ENCODE peak calls at places on chromosome 19, in four cellular contexts. One of them, this sample, is unnamed.

GRCh38 chr19:18046066-18046718 is 38.2 kb downstream of the ARRDC2 start:
- DNase-seq in stimulated activated CD4-positive, alpha-beta T cell treated with anti-CD3 and anti-CD28 coated beads, Interleukin-12 subunit alpha, Interleukin-12 subunit beta, amount 100 ng/mL, for 4 hours: no peak
- DNase-seq in CD8-positive, alpha-beta T cell: no peak
- DNase-seq in left cardiac atrium: peak; percentile 36
- DNase-seq in this sample: no peak

GRCh38 chr19:9823816-9824215 is 3.9 kb upstream of the UBL5 start:
- DNase-seq in stimulated activated CD4-positive, alpha-beta T cell treated with anti-CD3 and anti-CD28 coated beads, Interleukin-12 subunit alpha, Interleukin-12 subunit beta, amount 100 ng/mL, for 4 hours: no peak
- DNase-seq in CD8-positive, alpha-beta T cell: no peak
- DNase-seq in left cardiac atrium: no peak
- DNase-seq in this sample: no peak

GRCh38 chr19:7926727-7927604 is 1.0 kb upstream of the CTXN1 start:
- DNase-seq in stimulated activated CD4-positive, alpha-beta T cell treated with anti-CD3 and anti-CD28 coated beads, Interleukin-12 subunit alpha, Interleukin-12 subunit beta, amount 100 ng/mL, for 4 hours: no peak
- DNase-seq in CD8-positive, alpha-beta T cell: no peak
- DNase-seq in left cardiac atrium: peak; percentile 39
- DNase-seq in this sample: no peak

GRCh38 chr19:16373079-16373478 is 48.5 kb downstream of the KLF2 start:
- DNase-seq in stimulated activated CD4-positive, alpha-beta T cell treated with anti-CD3 and anti-CD28 coated beads, Interleukin-12 subunit alpha, Interleukin-12 subunit beta, amount 100 ng/mL, for 4 hours: no peak
- DNase-seq in CD8-positive, alpha-beta T cell: no peak
- DNase-seq in left cardiac atrium: no peak
- DNase-seq in this sample: no peak

GRCh38 chr19:10828981-10829821 is 6.8 kb downstream of the TMED1 start:
- DNase-seq in stimulated activated CD4-positive, alpha-beta T cell treated with anti-CD3 and anti-CD28 coated beads, Interleukin-12 subunit alpha, Interleukin-12 subunit beta, amount 100 ng/mL, for 4 hours: no peak
- DNase-seq in CD8-positive, alpha-beta T cell: no peak
- DNase-seq in left cardiac atrium: no peak
- DNase-seq in this sample: no peak

GRCh38 chr19:37355901-37356300 is 15.0 kb upstream of the ZNF527 start:
- DNase-seq in stimulated activated CD4-positive, alpha-beta T cell treated with anti-CD3 and anti-CD28 coated beads, Interleukin-12 subunit alpha, Interleukin-12 subunit beta, amount 100 ng/mL, for 4 hours: no peak
- DNase-seq in CD8-positive, alpha-beta T cell: no peak
- DNase-seq in left cardiac atrium: no peak
- DNase-seq in this sample: no peak

GRCh38 chr19:44602071-44602470 is 11.3 kb upstream of the IGSF23 start:
- DNase-seq in stimulated activated CD4-positive, alpha-beta T cell treated with anti-CD3 and anti-CD28 coated beads, Interleukin-12 subunit alpha, Interleukin-12 subunit beta, amount 100 ng/mL, for 4 hours: no peak
- DNase-seq in CD8-positive, alpha-beta T cell: no peak
- DNase-seq in left cardiac atrium: no peak
- DNase-seq in this sample: no peak

GRCh38 chr19:19034204-19034624 is 811 bp downstream of the ARMC6 start:
- DNase-seq in stimulated activated CD4-positive, alpha-beta T cell treated with anti-CD3 and anti-CD28 coated beads, Interleukin-12 subunit alpha, Interleukin-12 subunit beta, amount 100 ng/mL, for 4 hours: peak; percentile 65
- DNase-seq in CD8-positive, alpha-beta T cell: peak; percentile 41
- DNase-seq in left cardiac atrium: peak; percentile 60
- DNase-seq in this sample: peak; percentile 44

GRCh38 chr19:50418186-50419021 is at the start of gene SPIB:
- DNase-seq in stimulated activated CD4-positive, alpha-beta T cell treated with anti-CD3 and anti-CD28 coated beads, Interleukin-12 subunit alpha, Interleukin-12 subunit beta, amount 100 ng/mL, for 4 hours: no peak
- DNase-seq in CD8-positive, alpha-beta T cell: no peak
- DNase-seq in left cardiac atrium: no peak
- DNase-seq in this sample: peak; percentile 74

GRCh38 chr19:39160523-39160861 is 34.9 kb downstream of the PAK4 start:
- DNase-seq in stimulated activated CD4-positive, alpha-beta T cell treated with anti-CD3 and anti-CD28 coated beads, Interleukin-12 subunit alpha, Interleukin-12 subunit beta, amount 100 ng/mL, for 4 hours: no peak
- DNase-seq in CD8-positive, alpha-beta T cell: no peak
- DNase-seq in left cardiac atrium: peak; percentile 75
- DNase-seq in this sample: no peak

GRCh38 chr19:397941-398706 is 10.8 kb downstream of the C2CD4C start:
- DNase-seq in stimulated activated CD4-positive, alpha-beta T cell treated with anti-CD3 and anti-CD28 coated beads, Interleukin-12 subunit alpha, Interleukin-12 subunit beta, amount 100 ng/mL, for 4 hours: no peak
- DNase-seq in CD8-positive, alpha-beta T cell: no peak
- DNase-seq in left cardiac atrium: no peak
- DNase-seq in this sample: no peak

GRCh38 chr19:47315125-47315821 is 5.6 kb downstream of the C5AR1 start:
- DNase-seq in stimulated activated CD4-positive, alpha-beta T cell treated with anti-CD3 and anti-CD28 coated beads, Interleukin-12 subunit alpha, Interleukin-12 subunit beta, amount 100 ng/mL, for 4 hours: peak; percentile 6
- DNase-seq in CD8-positive, alpha-beta T cell: no peak
- DNase-seq in left cardiac atrium: peak; percentile 60
- DNase-seq in this sample: peak; percentile 64

GRCh38 chr19:543912-544608 is at the start of gene GZMM:
- DNase-seq in stimulated activated CD4-positive, alpha-beta T cell treated with anti-CD3 and anti-CD28 coated beads, Interleukin-12 subunit alpha, Interleukin-12 subunit beta, amount 100 ng/mL, for 4 hours: peak; percentile 69
- DNase-seq in CD8-positive, alpha-beta T cell: peak; percentile 74
- DNase-seq in left cardiac atrium: no peak
- DNase-seq in this sample: peak; percentile 52

GRCh38 chr19:35991731-35992450 is 3.1 kb upstream of the SDHAF1 start:
- DNase-seq in stimulated activated CD4-positive, alpha-beta T cell treated with anti-CD3 and anti-CD28 coated beads, Interleukin-12 subunit alpha, Interleukin-12 subunit beta, amount 100 ng/mL, for 4 hours: no peak
- DNase-seq in CD8-positive, alpha-beta T cell: no peak
- DNase-seq in left cardiac atrium: no peak
- DNase-seq in this sample: no peak

GRCh38 chr19:31103228-31103627 is 246.0 kb downstream of the TSHZ3 start:
- DNase-seq in stimulated activated CD4-positive, alpha-beta T cell treated with anti-CD3 and anti-CD28 coated beads, Interleukin-12 subunit alpha, Interleukin-12 subunit beta, amount 100 ng/mL, for 4 hours: no peak
- DNase-seq in CD8-positive, alpha-beta T cell: no peak
- DNase-seq in left cardiac atrium: no peak
- DNase-seq in this sample: no peak

GRCh38 chr19:5093953-5094718 is 125.2 kb downstream of the KDM4B start:
- DNase-seq in stimulated activated CD4-positive, alpha-beta T cell treated with anti-CD3 and anti-CD28 coated beads, Interleukin-12 subunit alpha, Interleukin-12 subunit beta, amount 100 ng/mL, for 4 hours: no peak
- DNase-seq in CD8-positive, alpha-beta T cell: no peak
- DNase-seq in left cardiac atrium: no peak
- DNase-seq in this sample: no peak

GRCh38 chr19:47443331-47443730 is 24.0 kb upstream of the MEIS3 start:
- DNase-seq in stimulated activated CD4-positive, alpha-beta T cell treated with anti-CD3 and anti-CD28 coated beads, Interleukin-12 subunit alpha, Interleukin-12 subunit beta, amount 100 ng/mL, for 4 hours: no peak
- DNase-seq in CD8-positive, alpha-beta T cell: no peak
- DNase-seq in left cardiac atrium: no peak
- DNase-seq in this sample: no peak

GRCh38 chr19:42313096-42313839 is at the start of gene TMEM145:
- DNase-seq in stimulated activated CD4-positive, alpha-beta T cell treated with anti-CD3 and anti-CD28 coated beads, Interleukin-12 subunit alpha, Interleukin-12 subunit beta, amount 100 ng/mL, for 4 hours: no peak
- DNase-seq in CD8-positive, alpha-beta T cell: no peak
- DNase-seq in left cardiac atrium: no peak
- DNase-seq in this sample: no peak

GRCh38 chr19:55546822-55547614 is 1.7 kb upstream of the SBK3 start:
- DNase-seq in stimulated activated CD4-positive, alpha-beta T cell treated with anti-CD3 and anti-CD28 coated beads, Interleukin-12 subunit alpha, Interleukin-12 subunit beta, amount 100 ng/mL, for 4 hours: no peak
- DNase-seq in CD8-positive, alpha-beta T cell: no peak
- DNase-seq in left cardiac atrium: peak; percentile 93
- DNase-seq in this sample: no peak

GRCh38 chr19:15177269-15178116 is 23.3 kb downstream of the NOTCH3 start:
- DNase-seq in stimulated activated CD4-positive, alpha-beta T cell treated with anti-CD3 and anti-CD28 coated beads, Interleukin-12 subunit alpha, Interleukin-12 subunit beta, amount 100 ng/mL, for 4 hours: peak; percentile 83
- DNase-seq in CD8-positive, alpha-beta T cell: peak; percentile 74
- DNase-seq in left cardiac atrium: peak; percentile 85
- DNase-seq in this sample: peak; percentile 92

GRCh38 chr19:2164020-2164988 is 571 bp downstream of the DOT1L start:
- DNase-seq in stimulated activated CD4-positive, alpha-beta T cell treated with anti-CD3 and anti-CD28 coated beads, Interleukin-12 subunit alpha, Interleukin-12 subunit beta, amount 100 ng/mL, for 4 hours: peak; percentile 45
- DNase-seq in CD8-positive, alpha-beta T cell: no peak
- DNase-seq in left cardiac atrium: no peak
- DNase-seq in this sample: peak; percentile 36

GRCh38 chr19:10760268-10760944 is 42.5 kb downstream of the DNM2 start:
- DNase-seq in stimulated activated CD4-positive, alpha-beta T cell treated with anti-CD3 and anti-CD28 coated beads, Interleukin-12 subunit alpha, Interleukin-12 subunit beta, amount 100 ng/mL, for 4 hours: peak; percentile 19
- DNase-seq in CD8-positive, alpha-beta T cell: no peak
- DNase-seq in left cardiac atrium: no peak
- DNase-seq in this sample: peak; percentile 75

This sample was measured in Peyer's patch.